ENCODE peak calls at places on chromosomes 12 and 14, in four cellular contexts. K is NCI-H2171; Z is stimulated activated CD8-positive, alpha-beta memory T cell treated with anti-CD3 and anti-CD28 coated beads, Interleukin-4, amount 100 ng/mL, for 24 hours; I is cardiac muscle cell. C is an unnamed sample.

GRCh38 chr12:8662592-8662991 is at the start of gene MFAP5:
- DNase-seq in K (no peak), Z (no peak), I (peak), C (no peak)

GRCh38 chr14:93941293-93941910 is 14.3 kb downstream of the FAM181A start:
- DNase-seq in K (peak), Z (no peak), I (peak), C (peak)

GRCh38 chr12:9943244-9943643 is 11.1 kb upstream of the CLEC2A start:
- DNase-seq in K (no peak), Z (no peak), I (no peak), C (no peak)

GRCh38 chr14:23513466-23514008 is 38.0 kb downstream of the ZFHX2 start:
- DNase-seq in K (no peak), Z (no peak), I (no peak), C (no peak)

GRCh38 chr12:56914724-56915123 is 19.5 kb downstream of the SDR9C7 start:
- DNase-seq in K (no peak), Z (no peak), I (no peak), C (no peak)

GRCh38 chr12:100721193-100721592 is 73.4 kb upstream of the ANO4 start:
- DNase-seq in K (peak), Z (no peak), I (peak), C (no peak)

GRCh38 chr12:5220835-5221234 is 177.2 kb downstream of the KCNA5 start:
- DNase-seq in K (no peak), Z (peak), I (no peak), C (no peak)

GRCh38 chr12:16281157-16281556 is 3.7 kb upstream of the SLC15A5 start:
- DNase-seq in K (no peak), Z (no peak), I (peak), C (no peak)

GRCh38 chr12:31585271-31585670 is 5.7 kb downstream of the DENND5B start:
- DNase-seq in K (no peak), Z (no peak), I (peak), C (peak)

GRCh38 chr12:117854339-117855012 is 114.3 kb downstream of the KSR2 start:
- DNase-seq in K (peak), Z (peak), I (peak), C (no peak)

GRCh38 chr12:119308743-119309456 is 25.6 kb upstream of the CCDC60 start:
- DNase-seq in K (peak), Z (no peak), I (no peak), C (no peak)

GRCh38 chr12:6372403-6373003 is 2.9 kb downstream of the SCNN1A start:
- DNase-seq in K (peak), Z (no peak), I (peak), C (peak)

GRCh38 chr12:47851303-47851952 is 31.7 kb upstream of the HDAC7 start:
- DNase-seq in K (no peak), Z (no peak), I (no peak), C (no peak)

GRCh38 chr12:59036973-59037807 is 116.9 kb upstream of the LRIG3 start:
- DNase-seq in K (no peak), Z (no peak), I (peak), C (no peak)

GRCh38 chr14:37142835-37143499 is 29.4 kb downstream of the SLC25A21 start:
- DNase-seq in K (no peak), Z (no peak), I (no peak), C (peak)